ENCODE peak calls at places on chromosome 1, in eight cellular contexts. One of them, this sample, is unnamed.

GRCh38 chr1:5226390-5226704 is 571.9 kb downstream of the AJAP1 start:
- DNase-seq in suprapubic skin: no peak
- DNase-seq in transverse colon: no peak
- DNase-seq in prostate gland: no peak
- DNase-seq in endothelial cell of umbilical vein: no peak
- DNase-seq in spleen: no peak
- DNase-seq in stomach: no peak
- DNase-seq in esophagus muscularis mucosa: peak
- DNase-seq in this sample: no peak

GRCh38 chr1:58287894-58288623 is 258.5 kb downstream of the OMA1 start:
- DNase-seq in suprapubic skin: no peak
- DNase-seq in transverse colon: no peak
- DNase-seq in prostate gland: no peak
- DNase-seq in endothelial cell of umbilical vein: no peak
- DNase-seq in spleen: no peak
- DNase-seq in stomach: no peak
- DNase-seq in esophagus muscularis mucosa: no peak
- DNase-seq in this sample: no peak

GRCh38 chr1:39136635-39137034 is 67.9 kb upstream of the MACF1 start:
- DNase-seq in suprapubic skin: no peak
- DNase-seq in transverse colon: no peak
- DNase-seq in prostate gland: no peak
- DNase-seq in endothelial cell of umbilical vein: no peak
- DNase-seq in spleen: no peak
- DNase-seq in stomach: no peak
- DNase-seq in esophagus muscularis mucosa: no peak
- DNase-seq in this sample: no peak

GRCh38 chr1:234746798-234747196 is 136.8 kb upstream of the IRF2BP2 start:
- DNase-seq in suprapubic skin: no peak
- DNase-seq in transverse colon: no peak
- DNase-seq in prostate gland: no peak
- DNase-seq in endothelial cell of umbilical vein: no peak
- DNase-seq in spleen: no peak
- DNase-seq in stomach: no peak
- DNase-seq in esophagus muscularis mucosa: no peak
- DNase-seq in this sample: peak

GRCh38 chr1:63792152-63792551 is 18.3 kb downstream of the ROR1 start:
- DNase-seq in suprapubic skin: no peak
- DNase-seq in transverse colon: no peak
- DNase-seq in prostate gland: no peak
- DNase-seq in endothelial cell of umbilical vein: no peak
- DNase-seq in spleen: no peak
- DNase-seq in stomach: no peak
- DNase-seq in esophagus muscularis mucosa: no peak
- DNase-seq in this sample: no peak

GRCh38 chr1:119081267-119081666 is 59.2 kb downstream of the WARS2 start:
- DNase-seq in suprapubic skin: no peak
- DNase-seq in transverse colon: no peak
- DNase-seq in prostate gland: no peak
- DNase-seq in endothelial cell of umbilical vein: no peak
- DNase-seq in spleen: no peak
- DNase-seq in stomach: no peak
- DNase-seq in esophagus muscularis mucosa: no peak
- DNase-seq in this sample: no peak

GRCh38 chr1:90834354-90835171 is 117.5 kb upstream of the BARHL2 start:
- DNase-seq in suprapubic skin: no peak
- DNase-seq in transverse colon: no peak
- DNase-seq in prostate gland: no peak
- DNase-seq in endothelial cell of umbilical vein: no peak
- DNase-seq in spleen: no peak
- DNase-seq in stomach: no peak
- DNase-seq in esophagus muscularis mucosa: no peak
- DNase-seq in this sample: no peak

GRCh38 chr1:18157352-18157751 is 49.8 kb downstream of the IGSF21 start:
- DNase-seq in suprapubic skin: no peak
- DNase-seq in transverse colon: no peak
- DNase-seq in prostate gland: no peak
- DNase-seq in endothelial cell of umbilical vein: no peak
- DNase-seq in spleen: peak
- DNase-seq in stomach: no peak
- DNase-seq in esophagus muscularis mucosa: no peak
- DNase-seq in this sample: no peak

GRCh38 chr1:203968728-203969127 is 104.2 kb upstream of the SOX13 start:
- DNase-seq in suprapubic skin: no peak
- DNase-seq in transverse colon: no peak
- DNase-seq in prostate gland: no peak
- DNase-seq in endothelial cell of umbilical vein: no peak
- DNase-seq in spleen: no peak
- DNase-seq in stomach: no peak
- DNase-seq in esophagus muscularis mucosa: no peak
- DNase-seq in this sample: no peak

GRCh38 chr1:183689770-183690204 is 36.7 kb upstream of the APOBEC4 start:
- DNase-seq in suprapubic skin: no peak
- DNase-seq in transverse colon: no peak
- DNase-seq in prostate gland: no peak
- DNase-seq in endothelial cell of umbilical vein: no peak
- DNase-seq in spleen: no peak
- DNase-seq in stomach: no peak
- DNase-seq in esophagus muscularis mucosa: no peak
- DNase-seq in this sample: no peak

GRCh38 chr1:234265321-234265720 is 107.9 kb upstream of the COA6 start:
- DNase-seq in suprapubic skin: no peak
- DNase-seq in transverse colon: no peak
- DNase-seq in prostate gland: no peak
- DNase-seq in endothelial cell of umbilical vein: no peak
- DNase-seq in spleen: no peak
- DNase-seq in stomach: no peak
- DNase-seq in esophagus muscularis mucosa: no peak
- DNase-seq in this sample: no peak

GRCh38 chr1:243926299-243926698 is 76.3 kb upstream of the AKT3 start:
- DNase-seq in suprapubic skin: no peak
- DNase-seq in transverse colon: no peak
- DNase-seq in prostate gland: no peak
- DNase-seq in endothelial cell of umbilical vein: no peak
- DNase-seq in spleen: no peak
- DNase-seq in stomach: no peak
- DNase-seq in esophagus muscularis mucosa: no peak
- DNase-seq in this sample: no peak

GRCh38 chr1:151574575-151575529 is 34.7 kb downstream of the TUFT1 start:
- DNase-seq in suprapubic skin: no peak
- DNase-seq in transverse colon: peak
- DNase-seq in prostate gland: no peak
- DNase-seq in endothelial cell of umbilical vein: peak
- DNase-seq in spleen: no peak
- DNase-seq in stomach: peak
- DNase-seq in esophagus muscularis mucosa: no peak
- DNase-seq in this sample: no peak

GRCh38 chr1:66262233-66262632 is 271.7 kb upstream of the SGIP1 start:
- DNase-seq in suprapubic skin: no peak
- DNase-seq in transverse colon: peak
- DNase-seq in prostate gland: peak
- DNase-seq in endothelial cell of umbilical vein: no peak
- DNase-seq in spleen: no peak
- DNase-seq in stomach: no peak
- DNase-seq in esophagus muscularis mucosa: no peak
- DNase-seq in this sample: peak

GRCh38 chr1:54017979-54018378 is at the start of gene LDLRAD1:
- DNase-seq in suprapubic skin: no peak
- DNase-seq in transverse colon: peak
- DNase-seq in prostate gland: no peak
- DNase-seq in endothelial cell of umbilical vein: no peak
- DNase-seq in spleen: no peak
- DNase-seq in stomach: peak
- DNase-seq in esophagus muscularis mucosa: peak
- DNase-seq in this sample: no peak

GRCh38 chr1:30187413-30188023 is 535.9 kb downstream of the MATN1 start:
- DNase-seq in suprapubic skin: no peak
- DNase-seq in transverse colon: no peak
- DNase-seq in prostate gland: no peak
- DNase-seq in endothelial cell of umbilical vein: no peak
- DNase-seq in spleen: no peak
- DNase-seq in stomach: no peak
- DNase-seq in esophagus muscularis mucosa: peak
- DNase-seq in this sample: no peak

GRCh38 chr1:145956776-145957442 is 908 bp downstream of the LIX1L start:
- DNase-seq in suprapubic skin: no peak
- DNase-seq in transverse colon: no peak
- DNase-seq in prostate gland: no peak
- DNase-seq in endothelial cell of umbilical vein: peak
- DNase-seq in spleen: no peak
- DNase-seq in stomach: no peak
- DNase-seq in esophagus muscularis mucosa: no peak
- DNase-seq in this sample: no peak

GRCh38 chr1:175471039-175471800 is 272.2 kb downstream of the TNR start:
- DNase-seq in suprapubic skin: no peak
- DNase-seq in transverse colon: no peak
- DNase-seq in prostate gland: peak
- DNase-seq in endothelial cell of umbilical vein: no peak
- DNase-seq in spleen: no peak
- DNase-seq in stomach: no peak
- DNase-seq in esophagus muscularis mucosa: no peak
- DNase-seq in this sample: no peak

GRCh38 chr1:1470626-1471388 is 758 bp upstream of the ATAD3B start:
- DNase-seq in suprapubic skin: no peak
- DNase-seq in transverse colon: peak
- DNase-seq in prostate gland: no peak
- DNase-seq in endothelial cell of umbilical vein: no peak
- DNase-seq in spleen: no peak
- DNase-seq in stomach: no peak
- DNase-seq in esophagus muscularis mucosa: no peak
- DNase-seq in this sample: no peak

DNA sequence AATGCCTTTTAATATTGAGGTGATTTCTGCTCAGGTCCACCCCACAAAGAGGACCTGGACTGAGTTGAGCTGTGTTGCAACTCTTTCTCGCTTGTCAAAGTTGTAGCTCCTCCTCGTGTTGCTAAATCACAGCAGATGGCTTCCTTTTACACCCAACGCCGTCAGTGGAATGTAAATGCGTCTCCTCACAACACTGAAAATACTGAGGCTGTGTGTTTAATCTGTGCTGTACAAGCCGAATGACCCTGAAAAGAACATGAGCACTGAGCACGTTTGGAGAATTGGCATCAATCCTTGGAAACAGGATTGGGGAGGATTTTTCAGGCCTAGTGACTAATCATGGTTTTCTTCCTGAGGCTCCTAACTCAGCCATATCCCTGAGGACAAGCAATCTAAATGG is 196.0 kb downstream of the CRB1 start:
- DNase-seq in suprapubic skin: no peak
- DNase-seq in transverse colon: no peak
- DNase-seq in prostate gland: no peak
- DNase-seq in endothelial cell of umbilical vein: no peak
- DNase-seq in spleen: no peak
- DNase-seq in stomach: no peak
- DNase-seq in esophagus muscularis mucosa: no peak
- DNase-seq in this sample: no peak
- TF ChIP-seq POLR2AphosphoS5 in suprapubic skin: no peak
- TF ChIP-seq POLR2AphosphoS5 in transverse colon: no peak
- TF ChIP-seq POLR2AphosphoS5 in prostate gland: no peak
- TF ChIP-seq POLR2AphosphoS5 in endothelial cell of umbilical vein: no peak
- TF ChIP-seq POLR2AphosphoS5 in spleen: no peak
- TF ChIP-seq POLR2AphosphoS5 in stomach: peak
- TF ChIP-seq POLR2AphosphoS5 in esophagus muscularis mucosa: peak
- TF ChIP-seq POLR2AphosphoS5 in this sample: no peak

GRCh38 chr1:93180723-93181613 is at the start of gene CCDC18:
- DNase-seq in suprapubic skin: peak
- DNase-seq in transverse colon: no peak
- DNase-seq in prostate gland: no peak
- DNase-seq in endothelial cell of umbilical vein: peak
- DNase-seq in spleen: no peak
- DNase-seq in stomach: no peak
- DNase-seq in esophagus muscularis mucosa: no peak
- DNase-seq in this sample: no peak
- TF ChIP-seq POLR2A in suprapubic skin: no peak
- TF ChIP-seq POLR2A in transverse colon: no peak
- TF ChIP-seq POLR2A in prostate gland: no peak
- TF ChIP-seq POLR2A in endothelial cell of umbilical vein: peak
- TF ChIP-seq POLR2A in spleen: no peak
- TF ChIP-seq POLR2A in stomach: no peak
- TF ChIP-seq POLR2A in esophagus muscularis mucosa: no peak
- TF ChIP-seq POLR2A in this sample: no peak

GRCh38 chr1:77126309-77126708 is 92.9 kb downstream of the PIGK start:
- DNase-seq in suprapubic skin: no peak
- DNase-seq in transverse colon: no peak
- DNase-seq in prostate gland: peak
- DNase-seq in endothelial cell of umbilical vein: peak
- DNase-seq in spleen: no peak
- DNase-seq in stomach: no peak
- DNase-seq in esophagus muscularis mucosa: no peak
- DNase-seq in this sample: no peak
- H3K27ac ChIP-seq in suprapubic skin: no peak
- H3K27ac ChIP-seq in transverse colon: no peak
- H3K27ac ChIP-seq in prostate gland: no peak
- H3K27ac ChIP-seq in endothelial cell of umbilical vein: no peak
- H3K27ac ChIP-seq in spleen: no peak
- H3K27ac ChIP-seq in stomach: no peak
- H3K27ac ChIP-seq in esophagus muscularis mucosa: no peak
- H3K27ac ChIP-seq in this sample: no peak

GRCh38 chr1:178451529-178451928 is 45.2 kb downstream of the CLEC20A start:
- DNase-seq in suprapubic skin: no peak
- DNase-seq in transverse colon: no peak
- DNase-seq in prostate gland: no peak
- DNase-seq in endothelial cell of umbilical vein: no peak
- DNase-seq in spleen: no peak
- DNase-seq in stomach: no peak
- DNase-seq in esophagus muscularis mucosa: no peak
- DNase-seq in this sample: no peak

GRCh38 chr1:178461104-178461503 is 35.7 kb downstream of the CLEC20A start:
- DNase-seq in suprapubic skin: no peak
- DNase-seq in transverse colon: no peak
- DNase-seq in prostate gland: no peak
- DNase-seq in endothelial cell of umbilical vein: no peak
- DNase-seq in spleen: no peak
- DNase-seq in stomach: no peak
- DNase-seq in esophagus muscularis mucosa: no peak
- DNase-seq in this sample: no peak

GRCh38 chr1:178458203-178458602 is 38.6 kb downstream of the CLEC20A start:
- DNase-seq in suprapubic skin: no peak
- DNase-seq in transverse colon: no peak
- DNase-seq in prostate gland: no peak
- DNase-seq in endothelial cell of umbilical vein: no peak
- DNase-seq in spleen: no peak
- DNase-seq in stomach: no peak
- DNase-seq in esophagus muscularis mucosa: no peak
- DNase-seq in this sample: no peak

GRCh38 chr1:178461676-178462075 is 35.1 kb downstream of the CLEC20A start:
- DNase-seq in suprapubic skin: no peak
- DNase-seq in transverse colon: no peak
- DNase-seq in prostate gland: no peak
- DNase-seq in endothelial cell of umbilical vein: no peak
- DNase-seq in spleen: no peak
- DNase-seq in stomach: no peak
- DNase-seq in esophagus muscularis mucosa: no peak
- DNase-seq in this sample: no peak

DNA sequence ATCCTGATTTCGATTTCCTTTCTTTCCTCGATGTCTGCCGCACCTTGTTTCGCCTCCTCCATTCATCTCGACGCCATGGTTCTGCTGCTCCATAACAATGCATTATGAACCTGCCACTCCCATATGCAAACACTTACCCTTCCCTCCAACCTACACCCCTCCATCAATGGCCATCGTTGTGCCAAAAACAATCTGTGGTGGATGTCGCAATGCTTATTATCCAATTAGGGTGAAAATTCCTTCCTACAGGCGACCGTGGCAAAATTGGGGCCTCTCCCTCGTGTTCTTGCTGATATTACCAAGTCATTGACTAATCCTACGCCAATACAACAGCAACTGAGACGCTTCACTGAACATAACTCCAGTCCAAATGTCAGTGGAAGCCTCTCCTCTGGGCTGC is 40.3 kb downstream of the CLEC20A start:
- DNase-seq in suprapubic skin: no peak
- DNase-seq in transverse colon: no peak
- DNase-seq in prostate gland: no peak
- DNase-seq in endothelial cell of umbilical vein: no peak
- DNase-seq in spleen: no peak
- DNase-seq in stomach: no peak
- DNase-seq in esophagus muscularis mucosa: no peak
- DNase-seq in this sample: no peak
- TF ChIP-seq POLR2AphosphoS5 in suprapubic skin: no peak
- TF ChIP-seq POLR2AphosphoS5 in transverse colon: no peak
- TF ChIP-seq POLR2AphosphoS5 in prostate gland: no peak
- TF ChIP-seq POLR2AphosphoS5 in endothelial cell of umbilical vein: no peak
- TF ChIP-seq POLR2AphosphoS5 in spleen: no peak
- TF ChIP-seq POLR2AphosphoS5 in stomach: no peak
- TF ChIP-seq POLR2AphosphoS5 in esophagus muscularis mucosa: no peak
- TF ChIP-seq POLR2AphosphoS5 in this sample: no peak